ENCODE peak calls at places on chromosomes 5 and 9, in five cellular contexts. One of them, this sample, is unnamed. For H3K4me1, the result is how much of the 10 kb centered on the place peaks cover.

GRCh38 chr9:134468358-134468757 is 142.1 kb downstream of the RXRA start:
- DNase-seq in psoas muscle: no peak
- DNase-seq in DND-41: no peak
- DNase-seq in heart right ventricle: no peak
- DNase-seq in lower lobe of right lung: no peak
- DNase-seq in this sample: no peak

GRCh38 chr5:3417376-3417943 is 178.2 kb upstream of the IRX1 start:
- DNase-seq in psoas muscle: no peak
- DNase-seq in DND-41: no peak
- DNase-seq in heart right ventricle: no peak
- DNase-seq in lower lobe of right lung: no peak
- DNase-seq in this sample: no peak

GRCh38 chr5:41403846-41404245 is 106.6 kb downstream of the PLCXD3 start:
- DNase-seq in psoas muscle: no peak
- DNase-seq in DND-41: no peak
- DNase-seq in heart right ventricle: no peak
- DNase-seq in lower lobe of right lung: no peak
- DNase-seq in this sample: no peak

GRCh38 chr5:30874234-30875034 is 319.1 kb upstream of the CDH6 start:
- DNase-seq in psoas muscle: no peak
- DNase-seq in DND-41: no peak
- DNase-seq in heart right ventricle: peak
- DNase-seq in lower lobe of right lung: no peak
- DNase-seq in this sample: no peak

GRCh38 chr9:98545041-98545440 is 163.7 kb downstream of the GABBR2 start:
- DNase-seq in psoas muscle: no peak
- DNase-seq in DND-41: no peak
- DNase-seq in heart right ventricle: no peak
- DNase-seq in lower lobe of right lung: no peak
- DNase-seq in this sample: no peak

GRCh38 chr9:93084471-93084881 is 11.5 kb upstream of the CARD19 start:
- DNase-seq in psoas muscle: no peak
- DNase-seq in DND-41: no peak
- DNase-seq in heart right ventricle: no peak
- DNase-seq in lower lobe of right lung: peak
- DNase-seq in this sample: no peak

GRCh38 chr5:74648835-74649286 is 8.3 kb upstream of the ENC1 start:
- DNase-seq in psoas muscle: no peak
- DNase-seq in DND-41: peak
- DNase-seq in heart right ventricle: no peak
- DNase-seq in lower lobe of right lung: no peak
- DNase-seq in this sample: no peak

GRCh38 chr9:131804826-131805225 is 65.0 kb upstream of the RAPGEF1 start:
- DNase-seq in psoas muscle: no peak
- DNase-seq in DND-41: no peak
- DNase-seq in heart right ventricle: no peak
- DNase-seq in lower lobe of right lung: no peak
- DNase-seq in this sample: no peak

GRCh38 chr5:134124289-134125194 is 10.1 kb downstream of the TCF7 start:
- DNase-seq in psoas muscle: no peak
- DNase-seq in DND-41: peak
- DNase-seq in heart right ventricle: no peak
- DNase-seq in lower lobe of right lung: no peak
- DNase-seq in this sample: no peak

GRCh38 chr9:19379283-19379682 is 753 bp downstream of the RPS6 start:
- DNase-seq in psoas muscle: no peak
- DNase-seq in DND-41: no peak
- DNase-seq in heart right ventricle: no peak
- DNase-seq in lower lobe of right lung: no peak
- DNase-seq in this sample: no peak

GRCh38 chr5:1057485-1057825 is 48.9 kb downstream of the NKD2 start:
- DNase-seq in psoas muscle: peak
- DNase-seq in DND-41: no peak
- DNase-seq in heart right ventricle: no peak
- DNase-seq in lower lobe of right lung: no peak
- DNase-seq in this sample: no peak

GRCh38 chr5:92119110-92119509 is 736.0 kb upstream of the ARRDC3 start:
- DNase-seq in psoas muscle: no peak
- DNase-seq in DND-41: no peak
- DNase-seq in heart right ventricle: no peak
- DNase-seq in lower lobe of right lung: no peak
- DNase-seq in this sample: no peak

GRCh38 chr5:150053231-150053626 is 33.1 kb downstream of the CSF1R start:
- DNase-seq in psoas muscle: no peak
- DNase-seq in DND-41: no peak
- DNase-seq in heart right ventricle: no peak
- DNase-seq in lower lobe of right lung: no peak
- DNase-seq in this sample: no peak

GRCh38 chr9:129945314-129945713 is 97.7 kb downstream of the FNBP1 start:
- DNase-seq in psoas muscle: no peak
- DNase-seq in DND-41: no peak
- DNase-seq in heart right ventricle: no peak
- DNase-seq in lower lobe of right lung: no peak
- DNase-seq in this sample: no peak

GRCh38 chr5:63262191-63262981 is 683.8 kb downstream of the LRRC70 start:
- DNase-seq in psoas muscle: no peak
- DNase-seq in DND-41: no peak
- DNase-seq in heart right ventricle: no peak
- DNase-seq in lower lobe of right lung: no peak
- DNase-seq in this sample: no peak

GRCh38 chr9:137387034-137387890 is 35.7 kb downstream of the EXD3 start:
- DNase-seq in psoas muscle: no peak
- DNase-seq in DND-41: no peak
- DNase-seq in heart right ventricle: no peak
- DNase-seq in lower lobe of right lung: no peak
- DNase-seq in this sample: peak

GRCh38 chr5:82644768-82645167 is 366.6 kb upstream of the RPS23 start:
- DNase-seq in psoas muscle: no peak
- DNase-seq in DND-41: no peak
- DNase-seq in heart right ventricle: no peak
- DNase-seq in lower lobe of right lung: no peak
- DNase-seq in this sample: no peak

GRCh38 chr5:73299017-73299630 is 126.1 kb downstream of the TMEM174 start:
- DNase-seq in psoas muscle: no peak
- DNase-seq in DND-41: no peak
- DNase-seq in heart right ventricle: no peak
- DNase-seq in lower lobe of right lung: no peak
- DNase-seq in this sample: no peak

GRCh38 chr5:134451618-134452505 is 40.2 kb upstream of the CDKN2AIPNL start:
- DNase-seq in psoas muscle: peak
- DNase-seq in DND-41: no peak
- DNase-seq in heart right ventricle: peak
- DNase-seq in lower lobe of right lung: no peak
- DNase-seq in this sample: no peak

GRCh38 chr5:178113841-178114324 is 551 bp downstream of the N4BP3 start:
- DNase-seq in psoas muscle: no peak
- DNase-seq in DND-41: no peak
- DNase-seq in heart right ventricle: no peak
- DNase-seq in lower lobe of right lung: no peak
- DNase-seq in this sample: no peak

GRCh38 chr5:123673107-123673506 is 161.1 kb downstream of the CSNK1G3 start:
- DNase-seq in psoas muscle: no peak
- DNase-seq in DND-41: no peak
- DNase-seq in heart right ventricle: peak
- DNase-seq in lower lobe of right lung: no peak
- DNase-seq in this sample: no peak

GRCh38 chr9:75892168-75892901 is 1.9 kb downstream of the PCSK5 start:
- DNase-seq in psoas muscle: peak
- DNase-seq in DND-41: peak
- DNase-seq in heart right ventricle: peak
- DNase-seq in lower lobe of right lung: peak
- DNase-seq in this sample: no peak

GRCh38 chr5:55895276-55895675 is 44.1 kb downstream of the IL31RA start:
- DNase-seq in psoas muscle: no peak
- DNase-seq in DND-41: no peak
- DNase-seq in heart right ventricle: no peak
- DNase-seq in lower lobe of right lung: no peak
- DNase-seq in this sample: no peak

GRCh38 chr5:53249529-53249928 is 140.0 kb upstream of the MOCS2 start:
- DNase-seq in psoas muscle: peak
- DNase-seq in DND-41: no peak
- DNase-seq in heart right ventricle: no peak
- DNase-seq in lower lobe of right lung: no peak
- DNase-seq in this sample: no peak

GRCh38 chr5:53243403-53243802 is 133.8 kb upstream of the MOCS2 start:
- DNase-seq in psoas muscle: no peak
- DNase-seq in DND-41: no peak
- DNase-seq in heart right ventricle: no peak
- DNase-seq in lower lobe of right lung: no peak
- DNase-seq in this sample: no peak

GRCh38 chr5:53250151-53250550 is 140.6 kb upstream of the MOCS2 start:
- DNase-seq in psoas muscle: no peak
- DNase-seq in DND-41: no peak
- DNase-seq in heart right ventricle: no peak
- DNase-seq in lower lobe of right lung: no peak
- DNase-seq in this sample: no peak

GRCh38 chr5:53246042-53246836 is 136.7 kb upstream of the MOCS2 start:
- DNase-seq in psoas muscle: no peak
- DNase-seq in DND-41: no peak
- DNase-seq in heart right ventricle: no peak
- DNase-seq in lower lobe of right lung: no peak
- DNase-seq in this sample: no peak
- TF ChIP-seq CTCF in psoas muscle: no peak
- TF ChIP-seq CTCF in DND-41: no peak
- TF ChIP-seq CTCF in heart right ventricle: no peak
- TF ChIP-seq CTCF in lower lobe of right lung: no peak
- TF ChIP-seq CTCF in this sample: no peak

DNA sequence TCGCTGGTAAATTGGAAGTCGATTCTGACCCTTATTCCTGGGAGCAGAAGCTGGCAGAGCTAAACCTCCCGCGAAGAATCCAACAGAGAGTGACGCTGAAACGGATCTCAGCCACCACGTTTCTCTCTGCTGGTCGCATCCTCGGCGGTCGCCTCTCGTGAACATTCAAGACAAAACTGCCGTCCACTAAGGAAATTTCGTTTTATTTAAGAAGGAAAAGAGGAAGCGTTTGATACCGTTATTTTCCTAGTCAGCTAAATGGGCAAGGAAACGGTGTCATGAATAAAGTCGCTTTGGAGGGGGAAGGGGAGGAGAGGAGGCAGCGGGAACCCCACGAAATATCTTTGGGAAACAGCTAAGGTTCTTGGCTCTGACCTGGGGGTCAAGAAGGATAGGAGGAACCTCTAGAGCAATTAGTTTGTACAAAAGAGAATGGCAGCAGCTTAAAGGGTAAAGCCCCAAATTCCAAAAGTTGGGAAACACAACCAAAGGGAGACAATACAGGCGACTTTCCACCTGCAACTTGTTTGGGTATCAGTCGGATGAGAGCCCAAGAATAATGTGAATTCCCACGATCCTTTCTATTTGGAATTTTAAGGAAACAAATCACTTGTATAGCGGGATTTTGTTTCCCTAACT is 2.0 kb downstream of the FOXB2 start:
- DNase-seq in psoas muscle: no peak
- DNase-seq in DND-41: no peak
- DNase-seq in heart right ventricle: no peak
- DNase-seq in lower lobe of right lung: no peak
- DNase-seq in this sample: no peak
- H3K4me1 ChIP-seq in psoas muscle: under half
- H3K4me1 ChIP-seq in DND-41: under half
- H3K4me1 ChIP-seq in heart right ventricle: under half
- H3K4me1 ChIP-seq in lower lobe of right lung: under half
- H3K4me1 ChIP-seq in this sample: under half

GRCh38 chr5:144352318-144352717 is 181.6 kb downstream of the KCTD16 start:
- DNase-seq in psoas muscle: no peak
- DNase-seq in DND-41: no peak
- DNase-seq in heart right ventricle: no peak
- DNase-seq in lower lobe of right lung: no peak
- DNase-seq in this sample: no peak
- H3K4me3 ChIP-seq in psoas muscle: no peak
- H3K4me3 ChIP-seq in DND-41: no peak
- H3K4me3 ChIP-seq in heart right ventricle: no peak
- H3K4me3 ChIP-seq in lower lobe of right lung: no peak
- H3K4me3 ChIP-seq in this sample: no peak

DNA sequence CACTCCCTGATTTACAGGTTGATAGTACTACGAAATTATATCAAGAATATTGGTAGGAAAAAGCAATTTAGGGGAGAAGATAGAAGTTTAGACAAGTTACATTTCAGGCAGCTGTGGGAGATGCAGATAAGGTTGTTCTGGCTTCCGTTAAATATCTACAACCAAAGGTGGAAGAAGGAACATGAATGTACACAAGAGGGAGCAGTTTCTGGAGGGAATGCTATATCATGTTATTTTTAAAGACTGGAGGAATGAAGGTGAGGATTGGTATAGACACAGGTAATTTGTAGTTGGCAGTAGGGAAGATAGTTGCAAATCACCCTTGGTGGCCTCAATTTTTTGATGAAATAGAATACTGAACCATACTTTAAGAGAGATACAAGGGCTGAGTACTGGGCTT is 187.3 kb upstream of the NMUR2 start:
- DNase-seq in psoas muscle: no peak
- DNase-seq in DND-41: no peak
- DNase-seq in heart right ventricle: no peak
- DNase-seq in lower lobe of right lung: no peak
- DNase-seq in this sample: no peak
- TF ChIP-seq CTCF in psoas muscle: no peak
- TF ChIP-seq CTCF in DND-41: no peak
- TF ChIP-seq CTCF in heart right ventricle: no peak
- TF ChIP-seq CTCF in lower lobe of right lung: no peak
- TF ChIP-seq CTCF in this sample: no peak

GRCh38 chr9:121197135-121197534 is 4.5 kb downstream of the RAB14 start:
- DNase-seq in psoas muscle: no peak
- DNase-seq in DND-41: no peak
- DNase-seq in heart right ventricle: no peak
- DNase-seq in lower lobe of right lung: no peak
- DNase-seq in this sample: no peak

GRCh38 chr9:121199921-121200320 is 1.7 kb downstream of the RAB14 start:
- DNase-seq in psoas muscle: no peak
- DNase-seq in DND-41: no peak
- DNase-seq in heart right ventricle: no peak
- DNase-seq in lower lobe of right lung: no peak
- DNase-seq in this sample: no peak

GRCh38 chr9:121196389-121196788 is 5.3 kb downstream of the RAB14 start:
- DNase-seq in psoas muscle: no peak
- DNase-seq in DND-41: no peak
- DNase-seq in heart right ventricle: no peak
- DNase-seq in lower lobe of right lung: no peak
- DNase-seq in this sample: no peak

GRCh38 chr9:121200346-121200745 is 1.3 kb downstream of the RAB14 start:
- DNase-seq in psoas muscle: no peak
- DNase-seq in DND-41: no peak
- DNase-seq in heart right ventricle: no peak
- DNase-seq in lower lobe of right lung: no peak
- DNase-seq in this sample: no peak

DNA sequence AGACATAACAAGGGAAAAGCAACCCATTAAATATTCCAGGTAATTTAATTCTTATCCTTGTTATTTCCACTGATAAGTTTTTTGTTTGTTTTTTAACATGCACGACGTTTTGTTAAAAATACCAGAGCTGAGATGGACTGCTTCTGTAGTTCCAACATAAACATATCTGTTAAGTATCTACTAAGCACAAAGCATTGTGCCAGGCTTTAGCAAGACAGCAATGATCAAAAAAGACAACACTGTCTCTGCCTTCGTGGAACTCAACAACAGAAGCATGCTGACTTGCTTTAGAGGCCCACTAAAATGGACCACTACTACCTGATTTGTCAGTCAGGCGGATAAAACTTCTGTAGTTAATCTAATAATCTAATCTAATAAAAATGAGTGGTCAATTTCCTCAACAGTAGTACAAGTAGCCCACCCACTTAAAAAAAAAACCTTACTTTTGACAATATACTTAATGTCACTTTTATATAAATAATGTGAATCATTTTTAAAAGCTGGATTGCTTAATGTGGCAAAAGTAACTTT is 3.1 kb downstream of the RAB14 start:
- DNase-seq in psoas muscle: no peak
- DNase-seq in DND-41: no peak
- DNase-seq in heart right ventricle: no peak
- DNase-seq in lower lobe of right lung: no peak
- DNase-seq in this sample: no peak
- H3K4me1 ChIP-seq in psoas muscle: half or more
- H3K4me1 ChIP-seq in DND-41: under half
- H3K4me1 ChIP-seq in heart right ventricle: half or more
- H3K4me1 ChIP-seq in lower lobe of right lung: half or more
- H3K4me1 ChIP-seq in this sample: half or more

This sample was measured in CD8-positive, alpha-beta T cell.